ENCODE peak calls at places on chromosome 17, in seven cellular contexts. F is astrocyte of the cerebellum, K is body of pancreas, U is neural progenitor cell, Y is transverse colon, S is mammary epithelial cell, Z is colonic mucosa. A is an unnamed sample.

GRCh38 chr17:77422104-77422782 is 281.5 kb downstream of the SEC14L1 start:
- DNase-seq in F (no peak), K (no peak), U (no peak), Y (no peak), S (peak), Z (no peak), A (no peak)

GRCh38 chr17:12990041-12990808 is 27.6 kb downstream of the ELAC2 start:
- DNase-seq in F (no peak), K (no peak), U (no peak), Y (no peak), S (no peak), Z (no peak), A (no peak)

GRCh38 chr17:80281516-80281915 is 20.9 kb downstream of the RNF213 start:
- DNase-seq in F (no peak), K (no peak), U (no peak), Y (no peak), S (no peak), Z (no peak), A (no peak)

GRCh38 chr17:78391843-78392242 is 13.4 kb downstream of the PGS1 start:
- DNase-seq in F (no peak), K (no peak), U (no peak), Y (no peak), S (peak), Z (no peak), A (no peak)

GRCh38 chr17:54372071-54372720 is 528.5 kb upstream of the TOM1L1 start:
- DNase-seq in F (no peak), K (no peak), U (peak), Y (no peak), S (no peak), Z (no peak), A (no peak)

GRCh38 chr17:41498276-41498675 is 7.1 kb downstream of the KRT13 start:
- DNase-seq in F (no peak), K (peak), U (no peak), Y (no peak), S (no peak), Z (no peak), A (no peak)

GRCh38 chr17:20613905-20614304 is 34.4 kb downstream of the CDRT15L2 start:
- DNase-seq in F (no peak), K (no peak), U (no peak), Y (no peak), S (no peak), Z (no peak), A (no peak)

GRCh38 chr17:57432507-57433277 is 176.4 kb downstream of the MSI2 start:
- DNase-seq in F (no peak), K (no peak), U (no peak), Y (no peak), S (no peak), Z (no peak), A (no peak)

GRCh38 chr17:81241648-81242420 is 2.7 kb downstream of the NDUFAF8 start:
- DNase-seq in F (no peak), K (peak), U (peak), Y (peak), S (no peak), Z (no peak), A (no peak)

GRCh38 chr17:73541111-73541510 is 103.1 kb downstream of the SDK2 start:
- DNase-seq in F (no peak), K (no peak), U (no peak), Y (no peak), S (no peak), Z (no peak), A (no peak)

GRCh38 chr17:19706791-19707727 is 9.3 kb downstream of the SLC47A2 start:
- DNase-seq in F (no peak), K (no peak), U (peak), Y (no peak), S (peak), Z (peak), A (no peak)

GRCh38 chr17:65633146-65633881 is 71.9 kb upstream of the AXIN2 start:
- DNase-seq in F (no peak), K (no peak), U (no peak), Y (no peak), S (no peak), Z (no peak), A (no peak)

GRCh38 chr17:64732336-64733006 is 70.4 kb upstream of the SMURF2 start:
- DNase-seq in F (peak), K (peak), U (no peak), Y (no peak), S (no peak), Z (no peak), A (no peak)

GRCh38 chr17:49588726-49589555 is 13.3 kb downstream of the NXPH3 start:
- DNase-seq in F (no peak), K (no peak), U (no peak), Y (no peak), S (no peak), Z (no peak), A (peak)

GRCh38 chr17:19348806-19349205 is 13.7 kb downstream of the B9D1 start:
- DNase-seq in F (no peak), K (no peak), U (no peak), Y (no peak), S (no peak), Z (no peak), A (no peak)

GRCh38 chr17:56914641-56915263 is 903 bp upstream of the TRIM25 start:
- DNase-seq in F (no peak), K (no peak), U (no peak), Y (no peak), S (no peak), Z (peak), A (no peak)

GRCh38 chr17:17808706-17809432 is 27.9 kb downstream of the SREBF1 start:
- DNase-seq in F (no peak), K (no peak), U (peak), Y (no peak), S (peak), Z (no peak), A (no peak)

GRCh38 chr17:49730078-49730786 is 22.5 kb upstream of the SLC35B1 start:
- DNase-seq in F (peak), K (peak), U (no peak), Y (peak), S (no peak), Z (peak), A (peak)

GRCh38 chr17:3656755-3657587 is 11.4 kb downstream of the TAX1BP3 start:
- DNase-seq in F (no peak), K (no peak), U (no peak), Y (no peak), S (no peak), Z (no peak), A (no peak)

GRCh38 chr17:51120357-51120738 is 320 bp downstream of the SPAG9 start:
- DNase-seq in F (no peak), K (peak), U (no peak), Y (peak), S (no peak), Z (peak), A (no peak)

GRCh38 chr17:73639926-73640325 is 4.3 kb downstream of the SDK2 start:
- DNase-seq in F (peak), K (peak), U (no peak), Y (peak), S (no peak), Z (peak), A (no peak)

GRCh38 chr17:48615963-48616718 is 1.0 kb upstream of the HOXB8 start:
- DNase-seq in F (no peak), K (no peak), U (no peak), Y (no peak), S (no peak), Z (no peak), A (no peak)

GRCh38 chr17:3552916-3553315 is 4.7 kb downstream of the TRPV3 start:
- DNase-seq in F (no peak), K (no peak), U (no peak), Y (no peak), S (no peak), Z (no peak), A (no peak)

GRCh38 chr17:57234252-57235092 is 21.9 kb upstream of the MSI2 start:
- DNase-seq in F (no peak), K (no peak), U (peak), Y (no peak), S (no peak), Z (no peak), A (no peak)

GRCh38 chr17:18236494-18236893 is 11.1 kb downstream of the LLGL1 start:
- DNase-seq in F (no peak), K (no peak), U (no peak), Y (no peak), S (no peak), Z (no peak), A (no peak)

GRCh38 chr17:3961564-3962047 is 2.6 kb downstream of the ATP2A3 start:
- DNase-seq in F (no peak), K (no peak), U (no peak), Y (peak), S (no peak), Z (peak), A (no peak)

GRCh38 chr17:1916339-1916738 is 86.5 kb downstream of the RPA1 start:
- DNase-seq in F (no peak), K (no peak), U (no peak), Y (no peak), S (no peak), Z (no peak), A (no peak)
- H3K4me3 ChIP-seq in F (no peak), K (no peak), U (no peak), Y (no peak), S (no peak), Z (no peak), A (no peak)

GRCh38 chr17:39638317-39638716 is 1.4 kb downstream of the STARD3 start:
- DNase-seq in F (no peak), K (no peak), U (no peak), Y (no peak), S (no peak), Z (no peak), A (no peak)
- H3K4me3 ChIP-seq in F (peak), K (no peak), U (peak), Y (peak), S (no peak), Z (peak), A (peak)

GRCh38 chr17:45132569-45133463 is 501 bp upstream of the PLCD3 start:
- DNase-seq in F (no peak), K (peak), U (peak), Y (peak), S (peak), Z (peak), A (no peak)
- H3K4me3 ChIP-seq in F (peak), K (peak), U (peak), Y (peak), S (peak), Z (peak), A (peak)

GRCh38 chr17:7775058-7775457 is 57.5 kb downstream of the DNAH2 start:
- DNase-seq in F (no peak), K (peak), U (no peak), Y (no peak), S (no peak), Z (no peak), A (no peak)

GRCh38 chr17:7781467-7781866 is 52.5 kb upstream of the KDM6B start:
- DNase-seq in F (no peak), K (no peak), U (no peak), Y (no peak), S (no peak), Z (no peak), A (no peak)

GRCh38 chr17:7780736-7781135 is 53.3 kb upstream of the KDM6B start:
- DNase-seq in F (no peak), K (no peak), U (no peak), Y (no peak), S (no peak), Z (no peak), A (no peak)

GRCh38 chr17:7774037-7774659 is 56.6 kb downstream of the DNAH2 start:
- DNase-seq in F (no peak), K (peak), U (no peak), Y (no peak), S (no peak), Z (no peak), A (peak)

GRCh38 chr17:7777017-7777416 is 57.0 kb upstream of the KDM6B start:
- DNase-seq in F (no peak), K (no peak), U (no peak), Y (no peak), S (no peak), Z (no peak), A (no peak)
- H3K4me3 ChIP-seq in F (no peak), K (no peak), U (no peak), Y (no peak), S (no peak), Z (no peak), A (no peak)

GRCh38 chr17:42563950-42564349 is 2.0 kb downstream of the COASY start:
- DNase-seq in F (no peak), K (no peak), U (no peak), Y (no peak), S (no peak), Z (no peak), A (no peak)
- H3K4me3 ChIP-seq in F (no peak), K (no peak), U (no peak), Y (peak), S (no peak), Z (no peak), A (no peak)

DNA sequence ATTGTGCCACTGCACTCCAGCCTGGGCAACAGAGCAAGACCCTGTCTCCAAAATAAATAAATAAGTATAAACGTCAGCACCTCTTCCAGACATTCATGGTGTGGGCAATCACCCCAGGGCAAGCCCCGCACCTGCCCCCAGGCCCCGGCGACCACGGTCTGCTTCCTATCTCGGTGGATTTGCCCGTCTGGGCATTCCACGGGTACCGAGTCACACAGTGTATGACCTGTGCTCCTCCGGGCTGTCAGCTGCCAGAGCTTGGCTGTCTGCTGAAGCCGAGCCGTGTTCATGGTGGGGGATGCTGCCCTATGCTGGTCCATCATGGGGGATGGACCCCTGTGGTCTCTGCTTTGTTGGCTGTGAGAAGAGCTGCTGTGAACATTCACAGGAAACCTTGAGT is 15.4 kb downstream of the CYBC1 start:
- DNase-seq in F (no peak), K (no peak), U (no peak), Y (no peak), S (no peak), Z (no peak), A (no peak)
- H3K4me3 ChIP-seq in F (no peak), K (no peak), U (no peak), Y (no peak), S (no peak), Z (no peak), A (no peak)

GRCh38 chr17:44311562-44312181 is 3.3 kb downstream of the RUNDC3A start:
- DNase-seq in F (no peak), K (no peak), U (no peak), Y (no peak), S (no peak), Z (no peak), A (no peak)
- H3K4me3 ChIP-seq in F (no peak), K (no peak), U (no peak), Y (no peak), S (no peak), Z (no peak), A (no peak)

GRCh38 chr17:29368161-29368560 is 22.0 kb upstream of the TAOK1 start:
- DNase-seq in F (no peak), K (no peak), U (no peak), Y (no peak), S (no peak), Z (no peak), A (no peak)

GRCh38 chr17:29368926-29369325 is 21.2 kb upstream of the TAOK1 start:
- DNase-seq in F (no peak), K (no peak), U (peak), Y (no peak), S (no peak), Z (no peak), A (no peak)

GRCh38 chr17:29364691-29365090 is 25.5 kb upstream of the TAOK1 start:
- DNase-seq in F (no peak), K (no peak), U (no peak), Y (no peak), S (no peak), Z (no peak), A (no peak)

GRCh38 chr17:29369831-29370735 is 20.1 kb upstream of the TAOK1 start:
- DNase-seq in F (peak), K (peak), U (peak), Y (peak), S (peak), Z (peak), A (peak)
- H3K4me3 ChIP-seq in F (peak), K (no peak), U (peak), Y (peak), S (peak), Z (peak), A (peak)

DNA sequence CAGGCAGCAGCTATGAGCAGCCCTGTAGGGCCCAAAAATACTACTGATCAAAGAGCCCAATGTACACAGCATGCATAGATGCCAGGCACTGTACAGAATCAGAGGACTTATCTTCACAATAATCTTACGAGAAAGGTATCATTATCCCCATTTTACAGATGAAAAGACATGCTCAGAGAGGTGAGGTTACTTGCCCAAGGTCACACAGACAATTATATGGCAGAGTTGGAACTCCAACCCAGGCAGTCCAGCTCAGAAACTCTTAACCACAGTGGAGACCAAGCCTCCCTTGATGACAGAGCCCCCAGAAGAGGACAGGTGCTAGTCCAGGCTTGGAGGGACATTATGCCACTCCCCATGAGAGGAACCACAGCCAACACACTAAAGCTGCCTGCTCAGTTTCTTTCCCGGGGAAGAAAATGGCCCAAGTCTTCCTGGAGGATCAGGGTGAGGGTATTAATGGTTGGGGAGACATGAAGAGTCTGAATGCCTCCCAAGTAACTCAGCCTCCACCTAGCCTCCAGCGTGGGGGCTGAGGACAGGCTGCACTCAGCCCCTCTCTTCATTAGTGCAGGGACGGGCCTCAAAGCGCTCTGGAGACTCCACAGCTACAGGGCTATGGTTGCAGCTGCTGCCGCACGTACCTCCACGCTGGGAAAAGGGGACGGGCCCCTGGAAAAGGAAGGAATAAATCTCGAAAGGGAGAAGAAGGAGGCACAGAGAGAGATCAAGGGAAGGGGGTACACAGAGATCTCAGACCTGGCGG is 820 bp downstream of the UNC119 start:
- DNase-seq in F (no peak), K (no peak), U (peak), Y (no peak), S (peak), Z (no peak), A (no peak)
- H3K4me3 ChIP-seq in F (peak), K (peak), U (peak), Y (peak), S (peak), Z (peak), A (peak)

GRCh38 chr17:5122586-5123342 is 6.9 kb downstream of the USP6 start:
- DNase-seq in F (no peak), K (peak), U (peak), Y (peak), S (no peak), Z (no peak), A (no peak)
- H3K4me3 ChIP-seq in F (peak), K (no peak), U (peak), Y (peak), S (peak), Z (peak), A (peak)